ENCODE peak calls at places on chromosomes 7 and 10, in four cellular contexts. X, F, D and K are unnamed samples.

GRCh38 chr10:93076871-93077270 is 3.2 kb downstream of the CYP26A1 start:
- DNase-seq in X (no peak), D (no peak), F (no peak), K (no peak)

GRCh38 chr10:50470798-50471582 is 152.8 kb downstream of the SGMS1 start:
- DNase-seq in X (no peak), D (no peak), F (no peak), K (peak; percentile 19)

GRCh38 chr7:105521731-105522458 is at the start of gene PUS7:
- DNase-seq in F (peak; percentile 42), X (peak; percentile 98), D (peak; percentile 55), K (peak; percentile 69)

GRCh38 chr7:1906988-1907745 is 237.1 kb downstream of the ELFN1 start:
- DNase-seq in X (no peak), F (no peak), D (no peak), K (no peak)

GRCh38 chr10:84613336-84614021 is 285.1 kb downstream of the CCSER2 start:
- DNase-seq in F (no peak), X (peak; percentile 24), D (no peak), K (no peak)

GRCh38 chr10:49280001-49280408 is 19.0 kb upstream of the C10orf71 start:
- DNase-seq in F (no peak), X (no peak), D (no peak), K (no peak)

GRCh38 chr7:45663167-45663921 is 89.2 kb downstream of the ADCY1 start:
- DNase-seq in D (no peak), F (no peak), X (peak; percentile 24), K (no peak)

GRCh38 chr10:103637855-103638561 is 144.5 kb downstream of the NEURL1 start:
- DNase-seq in X (no peak), F (peak; percentile 97), D (peak; percentile 41), K (peak; percentile 56)

GRCh38 chr10:17432738-17433137 is 21.7 kb downstream of the ST8SIA6 start:
- DNase-seq in D (no peak), X (no peak), F (no peak), K (no peak)

GRCh38 chr7:4233621-4234497 is 448.2 kb upstream of the FOXK1 start:
- DNase-seq in F (no peak), X (no peak), D (no peak), K (no peak)

GRCh38 chr10:97916586-97916985 is 66.9 kb downstream of the GOLGA7B start:
- DNase-seq in F (no peak), D (no peak), X (no peak), K (no peak)

GRCh38 chr7:141074162-141074989 is 512 bp downstream of the TMEM178B start:
- DNase-seq in X (peak; percentile 23), F (no peak), D (no peak), K (no peak)

GRCh38 chr10:44959243-44960097 is at the start of gene RASSF4:
- DNase-seq in F (no peak), X (peak; percentile 98), D (peak; percentile 34), K (no peak)

GRCh38 chr10:132602610-132603009 is 65.0 kb downstream of the INPP5A start:
- DNase-seq in F (no peak), D (no peak), X (no peak), K (no peak)

GRCh38 chr10:70191161-70191770 is 21.0 kb upstream of the SAR1A start:
- DNase-seq in F (no peak), D (no peak), X (no peak), K (no peak)

GRCh38 chr10:92822060-92822634 is 26.2 kb upstream of the EXOC6 start:
- DNase-seq in F (no peak), D (peak; percentile 73), X (peak; percentile 17), K (peak; percentile 40)

GRCh38 chr7:91112902-91113321 is 151.3 kb upstream of the FZD1 start:
- DNase-seq in D (peak; percentile 55), F (no peak), X (no peak), K (no peak)

GRCh38 chr7:84393776-84394175 is 199.2 kb upstream of the SEMA3A start:
- DNase-seq in F (no peak), X (no peak), D (no peak), K (no peak)

GRCh38 chr10:21929070-21929469 is 74.5 kb downstream of the DNAJC1 start:
- DNase-seq in X (no peak), F (no peak), D (no peak), K (no peak)

GRCh38 chr7:44067064-44067951 is 1.9 kb upstream of the PGAM2 start:
- DNase-seq in F (no peak), X (no peak), D (no peak), K (no peak)

GRCh38 chr10:1024103-1024502 is 1.6 kb downstream of the IDI2 start:
- DNase-seq in X (no peak), F (no peak), D (no peak), K (no peak)

GRCh38 chr7:22184549-22185199 is 172.3 kb downstream of the RAPGEF5 start:
- DNase-seq in D (no peak), F (no peak), X (no peak), K (no peak)

GRCh38 chr10:72449842-72450495 is 95.2 kb upstream of the DNAJB12 start:
- DNase-seq in F (no peak), D (no peak), X (no peak), K (no peak)

GRCh38 chr7:3200504-3200903 is 100.5 kb upstream of the SDK1 start:
- DNase-seq in D (no peak), F (no peak), X (peak; percentile 53), K (no peak)
- TF ChIP-seq CTCF in D (peak; percentile 74), F (no peak), X (no peak), K (peak; percentile 32)

DNA sequence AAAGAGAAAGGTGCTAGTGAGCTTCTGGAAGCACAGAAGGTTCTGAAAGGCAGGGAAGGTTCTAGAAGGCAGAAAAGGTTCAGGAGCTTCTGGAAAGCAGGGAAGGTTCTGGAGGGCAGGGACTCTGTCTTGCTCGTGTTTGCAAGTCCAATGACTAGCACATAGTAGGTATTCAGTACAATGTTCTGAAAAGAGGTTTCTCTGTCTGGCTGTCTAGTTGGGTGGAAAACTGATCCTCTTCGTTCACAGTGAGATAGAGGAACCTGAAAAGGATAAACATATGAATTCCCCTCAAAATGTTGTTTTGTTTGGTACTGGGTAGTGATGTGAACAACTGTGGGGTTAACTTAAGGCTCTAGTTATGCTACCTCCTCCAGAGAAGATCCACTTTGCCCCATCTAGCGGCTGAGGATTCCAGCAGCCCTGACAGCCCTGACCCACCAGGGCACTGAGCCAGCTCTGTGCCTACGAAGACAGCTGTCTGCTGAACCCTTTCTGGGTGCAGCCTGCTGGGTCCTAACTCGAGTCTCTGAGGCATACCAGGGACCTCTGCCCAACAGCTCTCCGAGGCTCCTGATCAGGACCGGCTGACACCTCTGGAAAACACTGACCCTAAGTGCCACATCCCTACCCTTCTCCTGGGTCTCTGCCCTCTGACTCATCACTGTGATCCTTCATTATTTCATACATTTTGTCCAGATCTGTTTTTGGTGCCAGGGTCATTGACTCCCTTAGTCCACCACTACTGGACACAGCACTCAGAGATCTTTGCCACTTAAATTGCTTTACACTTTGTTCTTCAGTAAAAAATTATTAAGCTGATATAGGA is 15.4 kb downstream of the PTPRN2 start:
- DNase-seq in D (no peak), X (no peak), F (no peak), K (no peak)
- TF ChIP-seq CTCF in D (no peak), X (no peak), F (no peak), K (no peak)

DNA sequence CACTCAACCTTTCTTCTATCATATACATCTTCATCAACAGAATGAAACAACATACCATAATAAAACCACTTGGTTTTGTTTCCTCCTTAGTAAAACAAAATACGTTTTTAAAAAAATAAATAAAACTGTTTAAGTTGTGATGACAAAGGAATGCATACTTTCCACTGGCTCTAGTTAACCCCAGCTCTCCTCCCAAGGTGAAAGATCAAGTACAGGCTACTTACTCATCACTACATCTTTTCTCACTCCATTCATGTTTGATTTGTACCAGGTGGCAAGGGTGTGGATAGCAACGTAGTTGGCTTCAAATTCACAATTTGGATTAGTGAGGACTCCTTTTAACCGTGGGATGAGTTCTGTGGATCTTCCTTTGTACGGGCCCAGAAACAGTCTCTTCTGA is 14.7 kb downstream of the OGA start:
- DNase-seq in F (no peak), X (no peak), D (no peak), K (no peak)
- TF ChIP-seq CTCF in F (no peak), X (no peak), D (no peak), K (no peak)

GRCh38 chr7:111844904-111845662 is 282.8 kb upstream of the IMMP2L start:
- DNase-seq in D (no peak), F (no peak), X (no peak), K (no peak)

GRCh38 chr7:111841596-111842209 is 279.4 kb upstream of the IMMP2L start:
- DNase-seq in F (no peak), D (no peak), X (no peak), K (no peak)

GRCh38 chr7:111842489-111842888 is 280.2 kb upstream of the IMMP2L start:
- DNase-seq in X (no peak), F (no peak), D (no peak), K (no peak)

GRCh38 chr7:111846900-111847299 is 284.6 kb upstream of the IMMP2L start:
- DNase-seq in F (no peak), D (no peak), X (no peak), K (no peak)

DNA sequence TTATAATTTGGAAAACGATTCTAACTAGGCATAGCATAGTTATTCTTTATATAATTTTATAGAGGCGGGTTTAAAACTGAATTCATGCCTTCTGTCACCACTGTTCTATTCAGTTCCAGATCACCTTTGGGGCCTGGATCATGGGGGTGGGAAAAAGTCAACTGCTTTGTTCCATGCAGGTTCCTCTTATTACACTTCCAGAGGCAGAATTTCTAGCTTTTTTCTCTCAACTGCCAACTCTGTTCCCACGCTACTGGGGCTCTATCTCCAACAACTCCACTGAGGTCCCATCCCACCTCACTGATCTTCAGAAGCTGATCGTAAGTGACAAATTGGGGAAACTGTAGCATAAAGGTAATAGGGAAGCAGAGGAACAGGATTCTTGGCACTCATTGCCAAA is 283.6 kb upstream of the IMMP2L start:
- DNase-seq in D (no peak), X (no peak), F (no peak), K (no peak)
- TF ChIP-seq CTCF in D (no peak), X (no peak), F (no peak), K (no peak)

GRCh38 chr10:89959433-89960110 is 258.2 kb downstream of the KIF20B start:
- DNase-seq in X (no peak), F (no peak), D (no peak), K (no peak)

GRCh38 chr10:89952314-89952713 is 250.9 kb downstream of the KIF20B start:
- DNase-seq in F (no peak), X (no peak), D (no peak), K (no peak)

GRCh38 chr10:89954787-89955566 is 253.6 kb downstream of the KIF20B start:
- DNase-seq in D (no peak), F (no peak), X (peak; percentile 25), K (no peak)
- TF ChIP-seq CTCF in D (peak; percentile 29), F (peak; percentile 48), X (no peak), K (peak; percentile 10)

GRCh38 chr7:153604-154003 is 38.8 kb upstream of the FAM20C start:
- DNase-seq in D (no peak), X (no peak), F (no peak), K (no peak)
- TF ChIP-seq CTCF in D (no peak), X (no peak), F (no peak), K (no peak)